ENCODE peak calls at places on chromosome 5, in four cellular contexts. One of them, this sample, is unnamed.

GRCh38 chr5:103371046-103371603 is 112.6 kb downstream of the MACIR start:
- DNase-seq in HL-60: no peak
- DNase-seq in transverse colon: no peak
- DNase-seq in HCT116: no peak
- DNase-seq in this sample: no peak

GRCh38 chr5:151123897-151124751 is 33.5 kb downstream of the ANXA6 start:
- DNase-seq in HL-60: no peak
- DNase-seq in HCT116: no peak
- DNase-seq in transverse colon: peak; percentile 70
- DNase-seq in this sample: no peak

GRCh38 chr5:72231989-72232703 is 87.9 kb downstream of the MRPS27 start:
- DNase-seq in HCT116: no peak
- DNase-seq in HL-60: no peak
- DNase-seq in transverse colon: no peak
- DNase-seq in this sample: no peak

GRCh38 chr5:42641321-42642005 is 115.2 kb upstream of the CCDC152 start:
- DNase-seq in transverse colon: no peak
- DNase-seq in HCT116: no peak
- DNase-seq in HL-60: no peak
- DNase-seq in this sample: no peak

GRCh38 chr5:140221697-140222223 is 46.8 kb downstream of the CYSTM1 start:
- DNase-seq in HL-60: no peak
- DNase-seq in transverse colon: no peak
- DNase-seq in HCT116: peak; percentile 59
- DNase-seq in this sample: no peak

GRCh38 chr5:149938272-149938671 is 6.3 kb downstream of the PDE6A start:
- DNase-seq in HCT116: no peak
- DNase-seq in HL-60: no peak
- DNase-seq in transverse colon: peak; percentile 74
- DNase-seq in this sample: no peak

GRCh38 chr5:82670692-82671091 is 392.5 kb upstream of the RPS23 start:
- DNase-seq in HCT116: no peak
- DNase-seq in transverse colon: no peak
- DNase-seq in HL-60: no peak
- DNase-seq in this sample: no peak

GRCh38 chr5:156137482-156137881 is 189.5 kb upstream of the SGCD start:
- DNase-seq in HL-60: no peak
- DNase-seq in transverse colon: no peak
- DNase-seq in HCT116: no peak
- DNase-seq in this sample: no peak

GRCh38 chr5:54883374-54884194 is 101.8 kb downstream of the ESM1 start:
- DNase-seq in HL-60: no peak
- DNase-seq in transverse colon: peak; percentile 29
- DNase-seq in HCT116: no peak
- DNase-seq in this sample: no peak

GRCh38 chr5:89047591-89047990 is 164.6 kb upstream of the MEF2C start:
- DNase-seq in HCT116: no peak
- DNase-seq in HL-60: no peak
- DNase-seq in transverse colon: no peak
- DNase-seq in this sample: no peak

GRCh38 chr5:109682383-109682782 is 7.3 kb upstream of the MAN2A1 start:
- DNase-seq in transverse colon: no peak
- DNase-seq in HL-60: no peak
- DNase-seq in HCT116: no peak
- DNase-seq in this sample: no peak

GRCh38 chr5:85304524-85304923 is 919.8 kb upstream of the EDIL3 start:
- DNase-seq in HCT116: no peak
- DNase-seq in HL-60: no peak
- DNase-seq in transverse colon: no peak
- DNase-seq in this sample: no peak

GRCh38 chr5:16856531-16856930 is 79.6 kb downstream of the MYO10 start:
- DNase-seq in HCT116: no peak
- DNase-seq in HL-60: peak; percentile 35
- DNase-seq in transverse colon: no peak
- DNase-seq in this sample: no peak

GRCh38 chr5:137344723-137345322 is 154.3 kb downstream of the SPOCK1 start:
- DNase-seq in HL-60: no peak
- DNase-seq in HCT116: peak; percentile 36
- DNase-seq in transverse colon: peak; percentile 33
- DNase-seq in this sample: peak; percentile 66

GRCh38 chr5:74946471-74946870 is 80.3 kb upstream of the FAM169A start:
- DNase-seq in transverse colon: no peak
- DNase-seq in HCT116: no peak
- DNase-seq in HL-60: no peak
- DNase-seq in this sample: no peak

GRCh38 chr5:151598556-151598955 is 7.4 kb upstream of the FAT2 start:
- DNase-seq in HCT116: no peak
- DNase-seq in transverse colon: no peak
- DNase-seq in HL-60: no peak
- DNase-seq in this sample: no peak

GRCh38 chr5:14107536-14107935 is 35.6 kb upstream of the TRIO start:
- DNase-seq in HCT116: no peak
- DNase-seq in transverse colon: no peak
- DNase-seq in HL-60: no peak
- DNase-seq in this sample: no peak

GRCh38 chr5:14102666-14103065 is 40.5 kb upstream of the TRIO start:
- DNase-seq in transverse colon: no peak
- DNase-seq in HL-60: no peak
- DNase-seq in HCT116: no peak
- DNase-seq in this sample: no peak

GRCh38 chr5:14108170-14108996 is 34.8 kb upstream of the TRIO start:
- DNase-seq in HCT116: peak; percentile 71
- DNase-seq in transverse colon: peak; percentile 72
- DNase-seq in HL-60: peak; percentile 5
- DNase-seq in this sample: peak; percentile 40

GRCh38 chr5:14109041-14109747 is 33.9 kb upstream of the TRIO start:
- DNase-seq in HL-60: no peak
- DNase-seq in HCT116: no peak
- DNase-seq in transverse colon: peak; percentile 16
- DNase-seq in this sample: no peak

GRCh38 chr5:14105717-14106435 is 37.3 kb upstream of the TRIO start:
- DNase-seq in HL-60: no peak
- DNase-seq in transverse colon: no peak
- DNase-seq in HCT116: peak; percentile 67
- DNase-seq in this sample: no peak
- TF ChIP-seq POLR2AphosphoS5 in HL-60: no peak
- TF ChIP-seq POLR2AphosphoS5 in transverse colon: no peak
- TF ChIP-seq POLR2AphosphoS5 in HCT116: peak; percentile 19
- TF ChIP-seq POLR2AphosphoS5 in this sample: no peak

DNA sequence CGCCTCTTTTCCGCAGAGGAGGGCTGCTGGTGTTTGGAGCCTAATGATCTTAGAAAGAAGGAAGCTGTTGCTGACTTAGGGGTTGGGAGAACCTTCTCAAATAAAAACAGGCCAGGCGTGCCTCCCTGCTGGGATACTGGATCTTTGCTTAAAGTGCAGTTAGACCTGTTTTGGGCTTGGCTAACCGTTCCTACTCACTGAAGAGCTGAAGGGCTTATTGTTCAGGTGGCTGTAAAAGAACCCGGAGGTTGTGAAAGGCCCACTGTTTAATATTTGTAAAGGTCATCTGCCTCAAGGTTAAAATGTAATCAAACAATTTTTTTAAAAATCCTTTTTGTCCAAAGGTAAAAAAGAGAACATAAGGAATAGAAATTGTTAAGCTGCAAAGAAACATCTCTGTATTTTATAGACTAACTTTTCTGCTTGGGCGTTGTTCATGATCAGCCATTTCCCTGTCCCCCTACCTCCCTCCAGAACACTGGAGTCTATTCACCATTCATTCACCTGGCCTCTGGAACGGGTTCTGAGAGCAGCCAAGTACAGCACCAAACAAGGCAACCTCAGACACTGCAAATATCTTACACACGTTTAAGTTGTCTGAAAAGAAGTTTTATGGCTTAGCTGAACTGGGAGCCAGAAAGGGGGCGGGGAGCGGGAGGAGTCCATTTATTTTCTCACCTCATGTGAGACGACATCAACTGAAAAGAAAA is 18.6 kb upstream of the MTMR12 start:
- DNase-seq in transverse colon: peak; percentile 76
- DNase-seq in HCT116: no peak
- DNase-seq in HL-60: no peak
- DNase-seq in this sample: no peak
- TF ChIP-seq POLR2AphosphoS5 in transverse colon: no peak
- TF ChIP-seq POLR2AphosphoS5 in HCT116: no peak
- TF ChIP-seq POLR2AphosphoS5 in HL-60: no peak
- TF ChIP-seq POLR2AphosphoS5 in this sample: no peak

GRCh38 chr5:177611446-177612214 is 11.7 kb downstream of the B4GALT7 start:
- DNase-seq in HL-60: no peak
- DNase-seq in transverse colon: no peak
- DNase-seq in HCT116: no peak
- DNase-seq in this sample: no peak
- TF ChIP-seq POLR2AphosphoS5 in HL-60: peak; percentile 11
- TF ChIP-seq POLR2AphosphoS5 in transverse colon: no peak
- TF ChIP-seq POLR2AphosphoS5 in HCT116: no peak
- TF ChIP-seq POLR2AphosphoS5 in this sample: no peak

GRCh38 chr5:98928802-98929122 is at the start of gene CHD1:
- DNase-seq in transverse colon: peak; percentile 96
- DNase-seq in HL-60: peak; percentile 59
- DNase-seq in HCT116: peak; percentile 91
- DNase-seq in this sample: peak; percentile 52
- TF ChIP-seq POLR2AphosphoS5 in transverse colon: peak; percentile 99
- TF ChIP-seq POLR2AphosphoS5 in HL-60: peak; percentile 65
- TF ChIP-seq POLR2AphosphoS5 in HCT116: peak; percentile 77
- TF ChIP-seq POLR2AphosphoS5 in this sample: peak; percentile 88

DNA sequence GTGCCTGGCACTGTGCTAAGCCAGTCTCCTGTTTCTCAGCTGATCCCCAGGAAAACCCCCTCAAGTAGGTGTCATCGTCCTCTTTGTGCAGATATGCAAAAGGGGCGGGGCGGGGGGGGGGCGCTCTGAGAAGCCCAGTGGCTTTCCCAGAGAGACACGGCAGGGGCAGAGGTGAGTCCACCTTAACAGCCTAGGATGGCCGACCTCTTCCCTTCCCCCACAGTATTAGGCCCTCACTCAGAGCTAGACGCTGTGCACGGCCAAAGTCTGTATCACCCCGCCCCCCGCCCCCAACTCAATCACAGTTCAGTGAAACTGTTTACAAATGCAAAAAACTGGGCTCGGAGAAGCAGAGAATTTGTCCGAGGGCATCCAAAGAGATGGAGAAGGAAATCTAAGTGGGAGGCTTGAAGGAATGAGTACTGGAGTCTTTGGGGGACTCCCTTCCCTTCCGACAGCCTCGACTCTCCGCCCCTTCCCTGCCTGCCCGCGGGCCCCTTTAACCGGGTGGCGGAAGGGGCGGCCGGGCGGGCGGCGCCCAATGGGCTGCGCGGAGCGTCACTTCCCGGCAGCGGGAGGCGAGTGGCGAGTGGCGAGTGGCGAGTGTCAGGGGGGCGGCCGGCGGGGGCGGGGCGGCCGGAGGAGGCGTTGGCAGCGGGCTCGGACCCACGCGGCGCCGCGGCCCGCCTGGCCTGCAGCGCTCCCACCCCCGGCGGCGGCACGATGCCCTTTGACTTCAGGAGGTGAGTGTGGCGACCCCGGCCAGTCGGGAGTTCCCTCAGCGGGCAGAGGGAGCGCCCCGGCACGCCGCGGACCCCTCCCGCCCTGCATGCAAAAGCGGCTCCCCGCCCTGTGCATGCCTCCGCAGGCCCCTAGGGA is at the start of gene ERGIC1:
- DNase-seq in HCT116: peak; percentile 39
- DNase-seq in transverse colon: peak; percentile 91
- DNase-seq in HL-60: peak; percentile 60
- DNase-seq in this sample: no peak
- TF ChIP-seq POLR2AphosphoS5 in HCT116: peak; percentile 77
- TF ChIP-seq POLR2AphosphoS5 in transverse colon: peak; percentile 79
- TF ChIP-seq POLR2AphosphoS5 in HL-60: no peak
- TF ChIP-seq POLR2AphosphoS5 in this sample: peak; percentile 71

GRCh38 chr5:112420111-112420864 is 1.2 kb upstream of the EPB41L4A start:
- DNase-seq in HCT116: peak; percentile 56
- DNase-seq in transverse colon: peak; percentile 87
- DNase-seq in HL-60: no peak
- DNase-seq in this sample: no peak

GRCh38 chr5:112419050-112419595 is at the start of gene EPB41L4A:
- DNase-seq in HCT116: no peak
- DNase-seq in HL-60: no peak
- DNase-seq in transverse colon: peak; percentile 26
- DNase-seq in this sample: no peak

GRCh38 chr5:112418412-112419049 is 546 bp downstream of the EPB41L4A start:
- DNase-seq in HCT116: no peak
- DNase-seq in HL-60: no peak
- DNase-seq in transverse colon: peak; percentile 12
- DNase-seq in this sample: no peak

GRCh38 chr5:112417931-112418358 is 1.1 kb downstream of the EPB41L4A start:
- DNase-seq in transverse colon: peak; percentile 50
- DNase-seq in HL-60: no peak
- DNase-seq in HCT116: no peak
- DNase-seq in this sample: no peak

GRCh38 chr5:112419596-112420110 is 576 bp upstream of the EPB41L4A start:
- DNase-seq in transverse colon: peak; percentile 71
- DNase-seq in HCT116: peak; percentile 13
- DNase-seq in HL-60: no peak
- DNase-seq in this sample: no peak
- TF ChIP-seq POLR2AphosphoS5 in transverse colon: peak; percentile 55
- TF ChIP-seq POLR2AphosphoS5 in HCT116: no peak
- TF ChIP-seq POLR2AphosphoS5 in HL-60: no peak
- TF ChIP-seq POLR2AphosphoS5 in this sample: no peak

This sample was measured in SK-N-MC.